ENCODE peak calls at places on chromosome 21, in seven cellular contexts. M is K562, V is HCT116, C is GM12878, O is SK-N-SH, Y is H1, X is HepG2. T is an unnamed sample.

GRCh38 chr21:31117046-31117916 is 79.0 kb upstream of the KRTAP19-8 start:
- DNase-seq in M (no peak), V (peak), C (no peak), O (no peak), Y (no peak), X (no peak), T (peak)

GRCh38 chr21:15653710-15654109 is 76.1 kb upstream of the USP25 start:
- DNase-seq in M (no peak), V (no peak), C (no peak), O (peak), Y (no peak), X (no peak), T (no peak)

GRCh38 chr21:29885491-29885890 is 54.3 kb downstream of the GRIK1 start:
- DNase-seq in M (no peak), V (no peak), C (no peak), O (no peak), Y (no peak), X (no peak), T (no peak)

GRCh38 chr21:29904359-29905282 is 35.2 kb downstream of the GRIK1 start:
- DNase-seq in M (no peak), V (no peak), C (no peak), O (no peak), Y (no peak), X (no peak), T (no peak)

GRCh38 chr21:29449306-29449940 is 150.7 kb downstream of the BACH1 start:
- DNase-seq in M (no peak), V (no peak), C (no peak), O (no peak), Y (no peak), X (no peak), T (no peak)

GRCh38 chr21:39186676-39187075 is 3.4 kb upstream of the PSMG1 start:
- DNase-seq in M (no peak), V (no peak), C (no peak), O (no peak), Y (no peak), X (no peak), T (no peak)

GRCh38 chr21:38847556-38847955 is 41.8 kb downstream of the ETS2 start:
- DNase-seq in M (no peak), V (no peak), C (no peak), O (no peak), Y (no peak), X (no peak), T (no peak)

GRCh38 chr21:16532841-16533240 is 803.1 kb downstream of the USP25 start:
- DNase-seq in M (no peak), V (no peak), C (no peak), O (no peak), Y (no peak), X (no peak), T (no peak)

GRCh38 chr21:35624896-35625295 is 435.4 kb downstream of the SETD4 start:
- DNase-seq in M (no peak), V (no peak), C (no peak), O (no peak), Y (no peak), X (no peak), T (no peak)

GRCh38 chr21:14982336-14982735 is 82.5 kb downstream of the NRIP1 start:
- DNase-seq in M (no peak), V (no peak), C (no peak), O (no peak), Y (no peak), X (no peak), T (no peak)

GRCh38 chr21:38234395-38235142 is 22.2 kb upstream of the KCNJ15 start:
- DNase-seq in M (no peak), V (no peak), C (no peak), O (no peak), Y (no peak), X (no peak), T (peak)

GRCh38 chr21:41438425-41439113 is 12.5 kb downstream of the MX1 start:
- DNase-seq in M (no peak), V (no peak), C (no peak), O (no peak), Y (no peak), X (no peak), T (no peak)

GRCh38 chr21:37855568-37856391 is 60.5 kb downstream of the KCNJ6 start:
- DNase-seq in M (no peak), V (no peak), C (no peak), O (no peak), Y (no peak), X (no peak), T (no peak)

GRCh38 chr21:40471103-40471502 is 375.9 kb downstream of the DSCAM start:
- DNase-seq in M (no peak), V (no peak), C (no peak), O (no peak), Y (no peak), X (no peak), T (peak)

GRCh38 chr21:20729376-20729775 is 268.8 kb upstream of the NCAM2 start:
- DNase-seq in M (no peak), V (no peak), C (no peak), O (no peak), Y (no peak), X (no peak), T (peak)

GRCh38 chr21:29338256-29338655 is 39.5 kb downstream of the BACH1 start:
- DNase-seq in M (no peak), V (no peak), C (no peak), O (no peak), Y (no peak), X (no peak), T (no peak)

GRCh38 chr21:15332572-15332971 is 267.8 kb upstream of the NRIP1 start:
- DNase-seq in M (no peak), V (no peak), C (no peak), O (no peak), Y (no peak), X (no peak), T (no peak)

GRCh38 chr21:30674312-30674711 is 31.6 kb downstream of the KRTAP20-3 start:
- DNase-seq in M (no peak), V (no peak), C (no peak), O (no peak), Y (no peak), X (no peak), T (no peak)

GRCh38 chr21:39153373-39153772 is 29.9 kb downstream of the PSMG1 start:
- DNase-seq in M (peak), V (no peak), C (no peak), O (peak), Y (no peak), X (no peak), T (peak)

GRCh38 chr21:29130234-29130993 is at the start of gene MAP3K7CL:
- DNase-seq in M (no peak), V (no peak), C (no peak), O (no peak), Y (no peak), X (no peak), T (no peak)

GRCh38 chr21:30717105-30717504 is 1.5 kb downstream of the KRTAP21-3 start:
- DNase-seq in M (no peak), V (no peak), C (no peak), O (no peak), Y (no peak), X (no peak), T (no peak)

GRCh38 chr21:31576428-31576827 is 83.1 kb upstream of the SOD1 start:
- DNase-seq in M (no peak), V (no peak), C (no peak), O (no peak), Y (no peak), X (no peak), T (peak)

GRCh38 chr21:38486221-38486620 is 12.1 kb downstream of the ERG start:
- DNase-seq in M (no peak), V (no peak), C (no peak), O (no peak), Y (no peak), X (no peak), T (no peak)

GRCh38 chr21:35470522-35470921 is 421.4 kb upstream of the RUNX1 start:
- DNase-seq in M (peak), V (no peak), C (no peak), O (no peak), Y (peak), X (no peak), T (no peak)

GRCh38 chr21:38930065-38930464 is 124.3 kb downstream of the ETS2 start:
- DNase-seq in M (no peak), V (no peak), C (no peak), O (no peak), Y (no peak), X (no peak), T (no peak)

GRCh38 chr21:40318371-40318770 is 451.1 kb downstream of the PCP4 start:
- DNase-seq in M (no peak), V (no peak), C (no peak), O (no peak), Y (no peak), X (no peak), T (no peak)

GRCh38 chr21:38263493-38263892 is 6.7 kb downstream of the KCNJ15 start:
- DNase-seq in M (no peak), V (no peak), C (no peak), O (no peak), Y (no peak), X (no peak), T (no peak)

GRCh38 chr21:28742527-28742926 is 250.2 kb downstream of the LTN1 start:
- DNase-seq in M (no peak), V (no peak), C (no peak), O (peak), Y (no peak), X (no peak), T (no peak)

GRCh38 chr21:15731243-15731613 is 1.4 kb downstream of the USP25 start:
- DNase-seq in M (peak), V (no peak), C (no peak), O (no peak), Y (no peak), X (peak), T (no peak)

GRCh38 chr21:14880922-14881321 is 183.9 kb downstream of the NRIP1 start:
- DNase-seq in M (no peak), V (no peak), C (no peak), O (no peak), Y (no peak), X (no peak), T (no peak)

GRCh38 chr21:39030127-39030884 is 152.9 kb downstream of the PSMG1 start:
- DNase-seq in M (no peak), V (no peak), C (no peak), O (no peak), Y (peak), X (no peak), T (no peak)

GRCh38 chr21:19123053-19123452 is 719.5 kb upstream of the TMPRSS15 start:
- DNase-seq in M (no peak), V (no peak), C (no peak), O (no peak), Y (no peak), X (no peak), T (no peak)

GRCh38 chr21:31502537-31503143 is 156.9 kb upstream of the SOD1 start:
- DNase-seq in M (no peak), V (no peak), C (no peak), O (no peak), Y (no peak), X (no peak), T (no peak)

GRCh38 chr21:15031790-15032357 is 32.9 kb downstream of the NRIP1 start:
- DNase-seq in M (no peak), V (no peak), C (no peak), O (no peak), Y (no peak), X (no peak), T (no peak)

GRCh38 chr21:42749226-42749625 is 95.8 kb downstream of the PDE9A start:
- DNase-seq in M (no peak), V (no peak), C (no peak), O (no peak), Y (no peak), X (no peak), T (no peak)
- TF ChIP-seq JUND in M (no peak), V (no peak), C (no peak), O (no peak), Y (no peak), X (no peak), T (no peak)

GRCh38 chr21:34311561-34312330 is 52.1 kb upstream of the KCNE2 start:
- DNase-seq in M (no peak), V (no peak), C (no peak), O (no peak), Y (no peak), X (no peak), T (no peak)

GRCh38 chr21:34307991-34308532 is 55.7 kb upstream of the KCNE2 start:
- DNase-seq in M (no peak), V (no peak), C (no peak), O (no peak), Y (no peak), X (no peak), T (no peak)

DNA sequence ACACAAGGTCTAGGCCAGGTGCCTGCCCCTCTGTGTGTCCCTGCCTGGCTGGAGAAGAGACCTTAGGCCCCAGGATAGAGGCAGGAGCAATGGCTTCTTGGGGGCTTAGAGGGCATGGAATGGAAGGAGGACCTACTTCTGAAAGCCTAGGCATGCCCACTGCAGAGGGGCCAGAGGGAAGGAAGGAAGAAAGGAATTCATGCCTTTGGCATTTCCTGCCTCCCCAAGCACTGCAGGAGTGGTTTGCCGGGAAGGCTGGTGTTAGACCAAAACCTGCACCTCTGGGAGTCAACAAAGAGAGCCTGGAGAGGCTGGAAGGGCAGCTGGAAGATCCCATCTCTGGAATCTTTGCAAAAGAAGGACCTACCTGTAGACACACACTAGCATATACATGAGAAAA is 50.7 kb upstream of the KCNE2 start:
- DNase-seq in M (no peak), V (no peak), C (no peak), O (no peak), Y (no peak), X (no peak), T (no peak)
- TF ChIP-seq JUND in M (no peak), V (no peak), C (no peak), O (no peak), Y (no peak), X (no peak), T (no peak)

GRCh38 chr21:46149205-46149901 is 6.0 kb downstream of the FTCD start:
- DNase-seq in M (no peak), V (no peak), C (no peak), O (no peak), Y (no peak), X (peak), T (no peak)
- TF ChIP-seq JUND in M (no peak), V (no peak), C (no peak), O (no peak), Y (no peak), X (no peak), T (no peak)

GRCh38 chr21:33024278-33025103 is 1.2 kb upstream of the OLIG2 start:
- DNase-seq in M (no peak), V (no peak), C (no peak), O (peak), Y (no peak), X (no peak), T (no peak)

GRCh38 chr21:33023574-33024277 is 2.0 kb upstream of the OLIG2 start:
- DNase-seq in M (no peak), V (no peak), C (no peak), O (peak), Y (no peak), X (no peak), T (no peak)

GRCh38 chr21:33026299-33026858 is 644 bp downstream of the OLIG2 start:
- DNase-seq in M (no peak), V (no peak), C (no peak), O (peak), Y (no peak), X (no peak), T (no peak)

GRCh38 chr21:33025471-33026298 is at the start of gene OLIG2:
- DNase-seq in M (peak), V (no peak), C (no peak), O (peak), Y (peak), X (no peak), T (no peak)

GRCh38 chr21:33025106-33025470 is 647 bp upstream of the OLIG2 start:
- DNase-seq in M (no peak), V (no peak), C (no peak), O (peak), Y (no peak), X (no peak), T (no peak)
- TF ChIP-seq JUND in M (no peak), V (no peak), C (no peak), O (no peak), Y (no peak), X (no peak), T (no peak)

GRCh38 chr21:17560377-17560776 is 47.5 kb downstream of the CXADR start:
- DNase-seq in M (no peak), V (no peak), C (no peak), O (no peak), Y (no peak), X (no peak), T (no peak)
- TF ChIP-seq JUND in M (no peak), V (no peak), C (no peak), O (no peak), Y (no peak), X (no peak), T (no peak)

DNA sequence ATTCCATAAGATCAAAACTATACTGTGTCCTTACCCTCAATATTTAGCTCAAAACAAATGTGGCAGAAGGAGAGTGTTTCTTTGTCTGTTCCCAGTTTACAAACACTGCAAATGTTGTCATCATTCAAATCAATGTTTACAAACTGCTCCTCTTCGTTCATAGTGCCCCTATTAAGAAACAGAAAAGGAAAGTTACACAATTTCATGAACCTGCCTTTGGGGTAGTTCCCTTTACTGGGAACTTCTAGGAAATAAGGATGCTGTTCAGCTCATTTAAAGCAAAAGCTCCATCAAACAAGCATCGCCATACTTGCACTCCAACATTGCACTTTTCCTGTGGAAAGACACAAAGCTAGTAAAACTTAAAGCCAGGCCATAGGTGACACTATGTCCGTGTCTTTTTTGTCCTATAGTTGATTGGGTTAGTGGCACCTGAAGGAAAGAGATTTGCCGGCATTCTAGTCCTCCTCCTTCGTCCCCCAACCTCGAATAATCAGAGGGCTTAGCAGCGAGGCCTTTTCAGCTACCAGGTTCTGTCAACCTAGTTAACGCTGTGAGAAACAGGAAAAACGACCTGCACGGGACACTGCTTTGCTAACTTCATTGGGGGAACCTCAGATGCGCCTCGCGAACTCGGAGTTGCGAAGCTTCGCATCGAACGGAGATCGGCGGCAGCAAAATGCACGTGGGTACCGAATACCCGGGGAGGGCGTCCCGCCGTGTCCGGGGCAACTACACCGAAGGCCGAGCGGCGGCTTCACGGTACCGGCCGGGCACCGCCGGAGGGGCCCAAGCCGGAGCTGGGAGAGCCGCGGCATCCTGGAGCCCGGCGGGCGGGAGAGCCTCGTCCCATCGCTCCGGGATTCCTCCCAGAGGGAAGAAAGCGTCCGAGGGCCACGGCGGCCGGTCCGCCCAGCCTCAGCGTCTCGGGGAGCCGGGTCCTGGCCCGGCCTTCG is 720 bp downstream of the C21orf91 start:
- DNase-seq in M (no peak), V (no peak), C (no peak), O (peak), Y (no peak), X (peak), T (peak)
- TF ChIP-seq JUND in M (no peak), V (no peak), C (no peak), O (no peak), Y (no peak), X (no peak), T (no peak)

GRCh38 chr21:43922949-43923348 is 57.9 kb downstream of the AGPAT3 start:
- DNase-seq in M (no peak), V (no peak), C (no peak), O (peak), Y (no peak), X (no peak), T (no peak)
- TF ChIP-seq JUND in M (no peak), V (no peak), C (no peak), O (no peak), Y (no peak), X (no peak), T (no peak)

DNA sequence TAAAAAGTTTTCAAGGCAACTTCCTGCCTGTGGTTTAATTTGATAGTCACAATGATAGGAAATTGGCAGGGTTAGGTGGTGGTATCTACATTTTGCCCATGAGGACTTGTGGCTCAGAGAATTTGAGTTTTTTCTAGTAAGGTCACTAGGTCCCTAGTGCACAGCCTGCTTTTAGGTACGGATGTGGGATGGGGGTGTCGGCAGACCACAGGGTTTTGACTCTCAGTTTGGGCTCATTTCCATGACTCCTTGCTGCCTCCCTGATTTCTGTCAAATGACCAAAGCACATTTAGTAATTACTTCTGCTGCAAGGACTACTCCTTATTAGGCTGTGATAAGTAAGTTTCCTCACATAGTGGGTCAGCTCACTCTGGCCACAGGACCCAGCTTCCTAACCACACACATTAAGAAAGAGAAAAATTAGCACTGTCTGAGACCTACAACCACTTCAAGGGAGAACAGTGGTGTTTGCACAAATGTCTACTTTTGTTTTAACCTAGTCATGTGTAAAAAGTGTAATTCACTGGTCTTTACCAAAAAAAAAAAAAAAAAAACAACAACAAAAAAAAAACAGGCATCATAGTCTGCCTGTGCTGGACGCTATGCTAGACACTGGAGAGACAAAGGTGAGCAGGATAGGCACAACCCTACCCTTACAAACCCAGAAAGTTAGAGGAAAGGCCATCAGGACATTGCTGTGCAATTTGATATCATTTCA is 43.7 kb downstream of the MRPL39 start:
- DNase-seq in M (no peak), V (no peak), C (peak), O (no peak), Y (no peak), X (no peak), T (no peak)
- TF ChIP-seq JUND in M (no peak), V (no peak), C (no peak), O (no peak), Y (no peak), X (no peak), T (no peak)

DNA sequence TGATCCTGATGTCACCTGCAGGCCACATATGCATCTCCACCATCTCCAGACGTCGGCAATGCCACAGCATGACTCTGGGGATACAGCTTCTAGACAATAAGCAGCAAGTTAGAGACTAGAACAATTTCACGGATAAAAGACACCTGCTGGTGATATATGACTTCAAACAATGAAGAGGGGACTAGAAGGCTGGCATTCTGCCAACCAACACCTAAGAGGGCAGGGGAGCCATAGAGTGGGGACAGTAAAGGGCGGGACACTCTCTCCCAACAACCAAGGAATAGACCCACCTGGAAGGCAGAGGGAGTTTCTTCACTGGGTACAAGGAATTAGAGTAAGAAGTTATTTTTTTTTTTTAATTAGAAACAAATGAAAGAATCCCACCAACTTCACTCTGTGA is 126.8 kb downstream of the SIM2 start:
- DNase-seq in M (no peak), V (no peak), C (no peak), O (no peak), Y (no peak), X (no peak), T (no peak)
- TF ChIP-seq JUND in M (no peak), V (no peak), C (no peak), O (no peak), Y (no peak), X (no peak), T (no peak)